ENCODE peak calls at places on chromosomes 7 and 10, in four cellular contexts. One of them, this sample, is unnamed.

GRCh38 chr10:34522542-34522941 is 292.6 kb downstream of the PARD3 start:
- DNase-seq in mesenteric fat pad: no peak
- DNase-seq in GM19239: no peak
- DNase-seq in kidney glomerular epithelial cell: no peak
- DNase-seq in this sample: no peak

GRCh38 chr7:106947244-106947728 is 82.2 kb downstream of the PIK3CG start:
- DNase-seq in mesenteric fat pad: no peak
- DNase-seq in GM19239: peak
- DNase-seq in kidney glomerular epithelial cell: peak
- DNase-seq in this sample: peak

GRCh38 chr10:116783011-116783655 is 40.8 kb upstream of the HSPA12A start:
- DNase-seq in mesenteric fat pad: no peak
- DNase-seq in GM19239: no peak
- DNase-seq in kidney glomerular epithelial cell: no peak
- DNase-seq in this sample: no peak

GRCh38 chr7:35331730-35332678 is 78.1 kb upstream of the TBX20 start:
- DNase-seq in mesenteric fat pad: no peak
- DNase-seq in GM19239: no peak
- DNase-seq in kidney glomerular epithelial cell: no peak
- DNase-seq in this sample: no peak

GRCh38 chr7:106239406-106239805 is 45.4 kb downstream of the NAMPT start:
- DNase-seq in mesenteric fat pad: no peak
- DNase-seq in GM19239: no peak
- DNase-seq in kidney glomerular epithelial cell: no peak
- DNase-seq in this sample: no peak

GRCh38 chr7:129677796-129678195 is 66.3 kb downstream of the NRF1 start:
- DNase-seq in mesenteric fat pad: no peak
- DNase-seq in GM19239: no peak
- DNase-seq in kidney glomerular epithelial cell: no peak
- DNase-seq in this sample: no peak

GRCh38 chr10:306007-306406 is 170.8 kb downstream of the ZMYND11 start:
- DNase-seq in mesenteric fat pad: no peak
- DNase-seq in GM19239: no peak
- DNase-seq in kidney glomerular epithelial cell: no peak
- DNase-seq in this sample: no peak

GRCh38 chr7:137920637-137921473 is 74.1 kb upstream of the DGKI start:
- DNase-seq in mesenteric fat pad: no peak
- DNase-seq in GM19239: no peak
- DNase-seq in kidney glomerular epithelial cell: no peak
- DNase-seq in this sample: no peak

GRCh38 chr7:21256310-21256877 is 171.5 kb upstream of the SP4 start:
- DNase-seq in mesenteric fat pad: no peak
- DNase-seq in GM19239: no peak
- DNase-seq in kidney glomerular epithelial cell: peak
- DNase-seq in this sample: no peak

GRCh38 chr7:149821191-149822148 is 16.7 kb upstream of the ZNF862 start:
- DNase-seq in mesenteric fat pad: no peak
- DNase-seq in GM19239: no peak
- DNase-seq in kidney glomerular epithelial cell: no peak
- DNase-seq in this sample: no peak

GRCh38 chr10:61993676-61994401 is 92.3 kb downstream of the ARID5B start:
- DNase-seq in mesenteric fat pad: no peak
- DNase-seq in GM19239: no peak
- DNase-seq in kidney glomerular epithelial cell: no peak
- DNase-seq in this sample: no peak

GRCh38 chr7:155816996-155817395 is 4.7 kb upstream of the SHH start:
- DNase-seq in mesenteric fat pad: no peak
- DNase-seq in GM19239: no peak
- DNase-seq in kidney glomerular epithelial cell: no peak
- DNase-seq in this sample: no peak

GRCh38 chr7:133258174-133258573 is 5.3 kb downstream of the EXOC4 start:
- DNase-seq in mesenteric fat pad: no peak
- DNase-seq in GM19239: no peak
- DNase-seq in kidney glomerular epithelial cell: no peak
- DNase-seq in this sample: no peak

This sample was measured in neural crest cell.